ENCODE peak calls at places on chromosomes 5 and 9, in ten cellular contexts. P is brain microvascular endothelial cell, E is lower lobe of right lung, O is choroid plexus epithelial cell, S is hepatocyte, N is AG04450, B is BE2C, I is lung, A is GM12865, D is sigmoid colon. W is an unnamed sample.

GRCh38 chr9:123073991-123074422 is 40.5 kb downstream of the GPR21 start:
- DNase-seq in A (no peak), O (peak; percentile 71), P (no peak), D (no peak), I (no peak), B (no peak), E (no peak), N (peak; percentile 8), S (no peak), W (peak; percentile 53)

GRCh38 chr9:133050142-133050541 is 11.6 kb upstream of the CEL start:
- DNase-seq in N (no peak), O (peak; percentile 68), B (no peak), E (no peak), P (peak; percentile 14), I (no peak), S (no peak), D (no peak), A (no peak), W (no peak)

GRCh38 chr9:90851444-90851843 is 49.8 kb downstream of the SYK start:
- DNase-seq in D (no peak), P (no peak), A (no peak), E (no peak), O (no peak), S (no peak), I (no peak), B (no peak), N (no peak), W (no peak)

GRCh38 chr9:123871781-123872180 is 58.1 kb downstream of the DENND1A start:
- DNase-seq in A (no peak), E (no peak), B (no peak), O (no peak), I (no peak), P (no peak), S (no peak), N (no peak), D (no peak), W (no peak)

GRCh38 chr9:99978221-99978620 is 71.8 kb downstream of the STX17 start:
- DNase-seq in O (no peak), I (no peak), A (no peak), E (no peak), B (no peak), P (no peak), N (no peak), S (no peak), D (no peak), W (no peak)

GRCh38 chr5:56319281-56320242 is 86.4 kb upstream of the ANKRD55 start:
- DNase-seq in A (peak; percentile 5), E (peak; percentile 50), D (peak; percentile 69), B (peak; percentile 91), P (no peak), I (peak; percentile 30), S (no peak), N (peak; percentile 29), O (peak; percentile 50), W (peak; percentile 85)

GRCh38 chr5:38557309-38557710 is 864 bp upstream of the LIFR start:
- DNase-seq in A (no peak), E (peak; percentile 47), O (no peak), N (no peak), B (no peak), I (no peak), S (no peak), P (no peak), D (no peak), W (no peak)

GRCh38 chr9:16247188-16247875 is 623.1 kb downstream of the BNC2 start:
- DNase-seq in P (peak; percentile 61), O (no peak), I (no peak), E (no peak), S (no peak), B (no peak), D (no peak), N (no peak), A (no peak), W (peak; percentile 58)

GRCh38 chr9:28155671-28156070 is 582.4 kb upstream of the C9orf72 start:
- DNase-seq in N (no peak), P (peak; percentile 37), B (no peak), D (no peak), S (no peak), E (no peak), O (peak; percentile 32), A (no peak), I (no peak), W (no peak)

GRCh38 chr5:14305045-14305444 is 161.9 kb downstream of the TRIO start:
- DNase-seq in S (peak; percentile 48), A (no peak), B (peak; percentile 70), N (peak; percentile 63), P (peak; percentile 91), D (no peak), O (peak; percentile 87), I (no peak), E (no peak), W (peak; percentile 86)

GRCh38 chr5:41835625-41836024 is 34.6 kb downstream of the OXCT1 start:
- DNase-seq in O (peak; percentile 92), I (no peak), D (peak; percentile 70), B (peak; percentile 46), P (peak; percentile 88), S (peak; percentile 66), N (peak; percentile 72), A (no peak), E (no peak), W (peak; percentile 81)

GRCh38 chr5:97980291-97980690 is 793.2 kb upstream of the RGMB start:
- DNase-seq in S (no peak), P (no peak), A (no peak), I (no peak), O (peak; percentile 14), E (no peak), D (no peak), N (no peak), B (no peak), W (peak; percentile 66)

GRCh38 chr9:111622626-111623025 is 8.5 kb upstream of the DNAJC25 start:
- DNase-seq in N (no peak), O (peak; percentile 67), P (peak; percentile 40), I (peak; percentile 72), E (peak; percentile 54), A (no peak), S (no peak), B (no peak), D (no peak), W (peak; percentile 85)

GRCh38 chr5:97266576-97266975 is 83.5 kb upstream of the RIOK2 start:
- DNase-seq in A (no peak), I (no peak), O (peak; percentile 0), P (no peak), B (no peak), S (no peak), N (no peak), D (peak; percentile 82), E (no peak), W (peak; percentile 84)

DNA sequence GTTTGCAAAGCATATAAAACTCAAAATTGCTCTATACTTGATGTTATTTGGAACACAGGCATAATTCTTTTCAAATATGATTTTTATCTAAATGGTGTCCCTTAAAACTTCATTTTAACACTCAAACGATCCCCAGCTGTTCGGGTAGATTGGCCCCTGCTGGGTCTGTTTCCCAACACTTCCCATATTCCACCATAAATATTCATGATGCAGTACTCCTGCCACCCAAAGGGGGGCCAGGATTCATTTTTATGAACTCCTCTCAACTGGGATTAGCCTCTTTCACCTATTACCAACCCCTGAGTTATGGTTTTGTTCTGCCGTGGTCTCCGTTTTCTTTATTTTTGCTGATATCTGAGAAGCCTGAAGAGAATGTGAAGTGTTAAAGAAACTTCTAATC is 383.9 kb downstream of the DMRT2 start:
- DNase-seq in A (no peak), I (no peak), P (no peak), E (no peak), S (no peak), D (no peak), N (no peak), B (no peak), O (peak; percentile 0), W (no peak)
- TF ChIP-seq CTCF in A (no peak), I (no peak), P (peak; percentile 22), E (peak; percentile 11), S (no peak), D (no peak), N (no peak), B (no peak), O (peak; percentile 7), W (no peak)

GRCh38 chr5:114435885-114436299 is 74.0 kb downstream of the KCNN2 start:
- DNase-seq in D (no peak), I (no peak), S (no peak), O (no peak), N (no peak), A (peak; percentile 44), B (no peak), P (no peak), E (no peak), W (no peak)

GRCh38 chr5:114435220-114435481 is 73.3 kb downstream of the KCNN2 start:
- DNase-seq in O (no peak), E (no peak), P (no peak), N (no peak), A (no peak), S (no peak), B (no peak), I (no peak), D (no peak), W (no peak)

GRCh38 chr5:114434396-114435219 is 72.7 kb downstream of the KCNN2 start:
- DNase-seq in N (no peak), D (no peak), I (no peak), E (no peak), A (no peak), O (no peak), B (no peak), S (no peak), P (no peak), W (no peak)

GRCh38 chr5:114427204-114427603 is 65.3 kb downstream of the KCNN2 start:
- DNase-seq in O (no peak), P (no peak), S (no peak), N (no peak), B (no peak), A (no peak), E (no peak), D (no peak), I (no peak), W (no peak)

DNA sequence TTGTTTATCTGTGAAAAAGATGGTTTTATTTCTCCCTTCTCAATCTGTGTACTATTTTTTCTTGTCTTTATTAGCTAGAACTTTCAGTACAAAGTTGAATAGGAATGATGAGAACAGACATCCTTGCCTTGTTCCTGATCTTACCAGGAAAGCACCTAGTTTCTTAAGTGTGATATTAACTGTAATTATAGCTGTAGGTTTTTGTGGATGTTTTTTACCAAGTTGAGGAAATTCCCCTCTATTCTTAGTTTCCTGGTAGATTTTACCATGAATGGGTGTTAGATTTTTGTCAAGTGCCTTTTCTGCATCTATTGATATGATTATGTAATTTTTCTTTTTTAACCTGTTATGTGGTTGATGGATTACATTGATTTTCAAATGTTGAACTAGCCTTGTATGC is 68.7 kb downstream of the KCNN2 start:
- DNase-seq in B (no peak), O (no peak), N (no peak), E (no peak), S (no peak), A (no peak), D (no peak), P (no peak), I (no peak), W (no peak)
- H3K4me3 ChIP-seq in B (no peak overlapping the region), O (no peak overlapping the region), N (no peak overlapping the region), E (no peak overlapping the region), S (no peak overlapping the region), A (no peak overlapping the region), D (no peak overlapping the region), P (no peak overlapping the region), I (no peak overlapping the region), W (no peak overlapping the region)

GRCh38 chr5:64768358-64769312 is at the start of the genes CWC27 and SREK1IP1:
- DNase-seq in A (peak; percentile 95), B (peak; percentile 87), O (peak; percentile 97), I (peak; percentile 87), P (peak; percentile 90), E (peak; percentile 85), N (peak; percentile 77), S (peak; percentile 92), D (peak; percentile 87), W (peak; percentile 93)
- TF ChIP-seq CTCF in A (no peak), B (peak; percentile 24), O (peak; percentile 45), I (no peak), P (peak; percentile 47), E (peak; percentile 20), N (peak; percentile 41), S (no peak), D (no peak), W (peak; percentile 43)

GRCh38 chr9:72362118-72362531 is 2.9 kb downstream of the ZFAND5 start:
- DNase-seq in P (no peak), O (peak; percentile 63), E (no peak), N (no peak), B (no peak), I (no peak), A (no peak), S (no peak), D (no peak), W (peak; percentile 61)
- H3K4me3 ChIP-seq in P (peak overlapping the region; percentile 92), O (peak overlapping the region; percentile 81), E (peak overlapping the region; percentile 78), N (peak overlapping the region; percentile 67), B (peak overlapping the region; percentile 79), I (peak overlapping the region; percentile 36), A (peak overlapping the region; percentile 97), S (peak overlapping the region; percentile 74), D (peak overlapping the region; percentile 88), W (peak overlapping the region; percentile 72)